ENCODE peak calls at places on chromosomes 4 and X, in four cellular contexts. Y is PC-3, D is fibroblast of lung, E is GM23338. K is an unnamed sample.

GRCh38 chr4:139921551-139922184 is 232.3 kb downstream of the MAML3 start:
- DNase-seq in D (no peak), Y (peak; percentile 75), E (no peak), K (no peak)

GRCh38 chrX:132114607-132115006 is 13.2 kb downstream of the FRMD7 start:
- DNase-seq in D (no peak), Y (no peak), E (no peak), K (no peak)

GRCh38 chr4:68349361-68350360 is at the start of gene YTHDC1:
- DNase-seq in Y (peak; percentile 99), E (peak; percentile 99), D (peak; percentile 96), K (peak; percentile 96)

GRCh38 chrX:110852180-110852579 is 56.6 kb upstream of the CHRDL1 start:
- DNase-seq in Y (peak; percentile 20), E (peak; percentile 37), D (peak; percentile 35), K (no peak)

GRCh38 chrX:53682885-53683555 is 3.5 kb downstream of the HUWE1 start:
- DNase-seq in E (peak; percentile 68), D (peak; percentile 66), Y (peak; percentile 43), K (peak; percentile 56)

GRCh38 chr4:173498023-173498422 is 32.0 kb downstream of the HAND2 start:
- DNase-seq in E (no peak), Y (no peak), D (no peak), K (no peak)

GRCh38 chr4:77146426-77147399 is 10.3 kb upstream of the CCNG2 start:
- DNase-seq in Y (peak; percentile 77), E (no peak), D (no peak), K (peak; percentile 37)

GRCh38 chrX:34638116-34638515 is 19.0 kb downstream of the TMEM47 start:
- DNase-seq in E (peak; percentile 51), Y (peak; percentile 50), D (peak; percentile 68), K (no peak)

GRCh38 chr4:26589699-26590098 is 5.8 kb downstream of the TBC1D19 start:
- DNase-seq in D (no peak), E (peak; percentile 24), Y (peak; percentile 17), K (peak; percentile 12)

GRCh38 chrX:37815366-37815765 is 32.0 kb downstream of the DYNLT3 start:
- DNase-seq in D (no peak), E (no peak), Y (no peak), K (no peak)

GRCh38 chr4:169251291-169252235 is 19.2 kb downstream of the SH3RF1 start:
- DNase-seq in E (peak; percentile 90), D (no peak), Y (peak; percentile 91), K (peak; percentile 42)

GRCh38 chr4:151688785-151689043 is 72.1 kb downstream of the GATB start:
- DNase-seq in E (no peak), D (no peak), Y (no peak), K (no peak)

GRCh38 chr4:69689530-69690111 is 36.6 kb upstream of the UGT2A1 start:
- DNase-seq in D (peak; percentile 74), Y (peak; percentile 72), E (peak; percentile 39), K (peak; percentile 14)

GRCh38 chr4:151233600-151233999 is 43.4 kb upstream of the PRSS48 start:
- DNase-seq in D (no peak), E (no peak), Y (no peak), K (no peak)

GRCh38 chrX:130300010-130300282 is 31.2 kb upstream of the ZNF280C start:
- DNase-seq in E (no peak), D (no peak), Y (no peak), K (no peak)

GRCh38 chrX:137031517-137032377 is 2.0 kb downstream of the GPR101 start:
- DNase-seq in Y (peak; percentile 48), D (peak; percentile 29), E (peak; percentile 68), K (peak; percentile 25)

GRCh38 chr4:182585321-182585720 is 331.9 kb downstream of the DCTD start:
- DNase-seq in D (no peak), Y (no peak), E (peak; percentile 80), K (no peak)

GRCh38 chr4:150961566-150961965 is 53.5 kb downstream of the LRBA start:
- DNase-seq in E (no peak), Y (no peak), D (no peak), K (no peak)

GRCh38 chr4:57110635-57111546 is 706 bp upstream of the IGFBP7 start:
- DNase-seq in E (peak; percentile 69), D (peak; percentile 70), Y (no peak), K (peak; percentile 64)

GRCh38 chr4:44487341-44487740 is 38.7 kb upstream of the KCTD8 start:
- DNase-seq in D (no peak), E (no peak), Y (peak; percentile 73), K (peak; percentile 27)

GRCh38 chrX:101619336-101619735 is 1.5 kb upstream of the ARMCX6 start:
- DNase-seq in D (peak; percentile 17), E (peak; percentile 63), Y (peak; percentile 8), K (peak; percentile 11)

GRCh38 chr4:1216869-1217294 is 32.0 kb downstream of the CTBP1 start:
- DNase-seq in D (no peak), Y (no peak), E (no peak), K (no peak)

GRCh38 chr4:56844817-56845580 is 23.5 kb upstream of the SPINK2 start:
- DNase-seq in D (no peak), E (peak; percentile 93), Y (no peak), K (no peak)

GRCh38 chr4:38831653-38832052 is 25.0 kb downstream of the TLR6 start:
- DNase-seq in Y (no peak), E (no peak), D (peak; percentile 14), K (no peak)

GRCh38 chr4:3369781-3370660 is 71.7 kb upstream of the HGFAC start:
- DNase-seq in D (peak; percentile 62), E (peak; percentile 89), Y (peak; percentile 6), K (peak; percentile 53)

GRCh38 chr4:101944649-101945048 is 154.1 kb downstream of the BANK1 start:
- DNase-seq in E (peak; percentile 21), Y (peak; percentile 9), D (peak; percentile 3), K (peak; percentile 26)

GRCh38 chr4:174764105-174764729 is 64.8 kb downstream of the GLRA3 start:
- DNase-seq in E (peak; percentile 78), Y (peak; percentile 62), D (peak; percentile 68), K (peak; percentile 14)

GRCh38 chr4:175998782-175999181 is 66.9 kb upstream of the WDR17 start:
- DNase-seq in Y (peak; percentile 50), D (peak; percentile 5), E (peak; percentile 91), K (peak; percentile 41)

GRCh38 chr4:116018831-116019230 is 905.4 kb upstream of the NDST4 start:
- DNase-seq in Y (peak; percentile 50), D (no peak), E (no peak), K (peak; percentile 71)

GRCh38 chr4:7103031-7103598 is 35.3 kb upstream of the GRPEL1 start:
- DNase-seq in E (peak; percentile 95), Y (peak; percentile 77), D (peak; percentile 60), K (peak; percentile 71)
- H2AFZ ChIP-seq in E (peak overlapping the region; percentile 98), Y (peak overlapping the region; percentile 79), D (peak overlapping the region; percentile 93), K (peak overlapping the region; percentile 99)

GRCh38 chrX:107669276-107669675 is 41.0 kb downstream of the PRPS1 start:
- DNase-seq in E (peak; percentile 56), D (no peak), Y (no peak), K (no peak)
- H3K4me3 ChIP-seq in E (no peak overlapping the region), D (no peak overlapping the region), Y (no peak overlapping the region), K (no peak overlapping the region)

GRCh38 chr4:82698412-82698811 is 100.2 kb downstream of the SCD5 start:
- DNase-seq in D (no peak), Y (no peak), E (no peak), K (no peak)

GRCh38 chr4:82694892-82695291 is 103.7 kb downstream of the SCD5 start:
- DNase-seq in E (no peak), D (no peak), Y (no peak), K (no peak)

GRCh38 chr4:82697561-82697960 is 101.0 kb downstream of the SCD5 start:
- DNase-seq in Y (no peak), E (peak; percentile 59), D (no peak), K (no peak)

GRCh38 chr4:82694106-82694505 is 104.5 kb downstream of the SCD5 start:
- DNase-seq in E (no peak), Y (no peak), D (no peak), K (no peak)

DNA sequence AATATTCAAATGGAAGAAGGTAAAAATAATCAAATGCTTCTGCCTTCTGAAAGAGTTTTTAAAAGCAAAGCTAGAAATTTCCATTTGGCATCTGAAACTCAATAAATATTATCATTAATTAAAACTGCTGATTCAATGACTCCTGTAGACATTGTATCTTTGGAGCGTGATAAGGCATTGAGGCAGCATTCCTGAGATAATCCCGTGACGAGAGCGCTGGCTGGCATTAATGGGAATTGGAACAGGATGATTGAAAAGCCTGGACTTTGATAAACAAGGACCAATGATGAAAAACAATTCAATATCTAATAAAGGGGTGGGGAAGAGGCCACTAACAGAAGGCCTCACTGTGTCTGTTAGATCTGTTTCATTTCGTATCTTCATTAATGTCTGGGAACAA is 102.5 kb downstream of the SCD5 start:
- DNase-seq in D (no peak), E (no peak), Y (no peak), K (no peak)
- H3K27ac ChIP-seq in D (no peak overlapping the region), E (no peak overlapping the region), Y (no peak overlapping the region), K (no peak overlapping the region)

GRCh38 chr4:98516042-98516440 is 142.4 kb downstream of the TSPAN5 start:
- DNase-seq in Y (peak; percentile 64), D (peak; percentile 82), E (no peak), K (peak; percentile 72)
- H2AFZ ChIP-seq in Y (no peak overlapping the region), D (no peak overlapping the region), E (no peak overlapping the region), K (no peak overlapping the region)

K was measured in mammary epithelial cell.